ENCODE peak calls at places on chromosomes 3 and 15, in eight cellular contexts. J, U, G, F, W, P, T and Y are unnamed samples.

GRCh38 chr3:64444619-64445317 is 219.5 kb upstream of the PRICKLE2 start:
- DNase-seq in G (no peak), J (no peak), F (no peak), U (no peak), W (no peak), P (no peak), T (no peak), Y (no peak)

GRCh38 chr3:66121288-66121687 is 82.6 kb upstream of the MAGI1 start:
- DNase-seq in G (no peak), U (no peak), T (no peak), J (no peak), W (no peak), P (no peak), F (no peak), Y (no peak)

GRCh38 chr15:79887054-79887453 is 9.8 kb downstream of the MTHFS start:
- DNase-seq in W (no peak), J (no peak), F (no peak), P (no peak), U (no peak), T (no peak), G (no peak), Y (no peak)

GRCh38 chr3:36923981-36924747 is 20.7 kb downstream of the TRANK1 start:
- DNase-seq in F (no peak), G (no peak), P (no peak), T (no peak), J (no peak), U (no peak), W (no peak), Y (no peak)

GRCh38 chr3:139447486-139447885 is 28.8 kb downstream of the RBP2 start:
- DNase-seq in P (no peak), W (no peak), F (no peak), G (no peak), T (no peak), U (no peak), J (no peak), Y (no peak)

GRCh38 chr15:47135279-47135678 is 582.0 kb upstream of the SEMA6D start:
- DNase-seq in T (no peak), P (no peak), J (no peak), W (no peak), G (no peak), U (no peak), F (no peak), Y (no peak)

GRCh38 chr3:146974001-146974400 is 368.9 kb upstream of the PLSCR5 start:
- DNase-seq in P (no peak), U (no peak), J (no peak), F (no peak), G (no peak), T (no peak), W (no peak), Y (no peak)

GRCh38 chr3:185397676-185398075 is 34.7 kb downstream of the MAP3K13 start:
- DNase-seq in F (no peak), J (peak; percentile 20), T (no peak), P (no peak), G (no peak), W (no peak), U (no peak), Y (no peak)

GRCh38 chr3:27353221-27353620 is 16.0 kb downstream of the NEK10 start:
- DNase-seq in J (no peak), U (no peak), F (no peak), W (no peak), T (no peak), P (no peak), G (no peak), Y (no peak)

GRCh38 chr3:43388909-43389308 is 102.6 kb downstream of the SNRK start:
- DNase-seq in F (no peak), J (no peak), W (no peak), G (no peak), P (no peak), U (no peak), T (no peak), Y (no peak)

GRCh38 chr3:98972155-98972554 is 70.7 kb upstream of the DCBLD2 start:
- DNase-seq in J (peak; percentile 12), T (no peak), W (peak; percentile 96), G (no peak), F (no peak), P (peak; percentile 62), U (no peak), Y (no peak)

GRCh38 chr3:58581328-58582091 is 4.3 kb upstream of the FAM107A start:
- DNase-seq in G (no peak), W (no peak), J (no peak), U (no peak), T (no peak), P (no peak), F (no peak), Y (no peak)

GRCh38 chr3:143895805-143896204 is 47.5 kb upstream of the SLC9A9 start:
- DNase-seq in U (no peak), W (no peak), J (no peak), T (no peak), F (no peak), P (no peak), G (peak; percentile 28), Y (no peak)

GRCh38 chr3:146133436-146133835 is 27.5 kb downstream of the PLOD2 start:
- DNase-seq in W (no peak), U (no peak), F (no peak), P (no peak), J (no peak), T (no peak), G (no peak), Y (no peak)

GRCh38 chr3:15899438-15899837 is 101.7 kb upstream of the ANKRD28 start:
- DNase-seq in W (peak; percentile 69), P (peak; percentile 8), J (no peak), F (no peak), G (no peak), T (no peak), U (no peak), Y (no peak)

GRCh38 chr3:51786247-51786646 is 7.2 kb upstream of the IQCF6 start:
- DNase-seq in J (no peak), U (no peak), P (no peak), W (no peak), T (no peak), F (no peak), G (no peak), Y (no peak)

GRCh38 chr3:19934098-19934566 is at the start of gene EFHB:
- DNase-seq in J (no peak), F (no peak), G (no peak), T (no peak), U (peak; percentile 62), W (peak; percentile 15), P (no peak), Y (no peak)

GRCh38 chr3:136142592-136142991 is 53.5 kb downstream of the MSL2 start:
- DNase-seq in J (no peak), G (no peak), F (no peak), P (peak; percentile 43), W (peak; percentile 55), T (no peak), U (no peak), Y (no peak)

GRCh38 chr15:39583586-39584265 is 2.8 kb downstream of the THBS1 start:
- DNase-seq in F (no peak), T (no peak), G (peak; percentile 37), P (peak; percentile 63), W (no peak), U (no peak), J (no peak), Y (no peak)
- TF ChIP-seq CTCF in F (no peak), T (peak; percentile 25), G (peak; percentile 36), P (peak; percentile 39), W (peak; percentile 60), U (peak; percentile 70), J (peak; percentile 41), Y (no peak)

DNA sequence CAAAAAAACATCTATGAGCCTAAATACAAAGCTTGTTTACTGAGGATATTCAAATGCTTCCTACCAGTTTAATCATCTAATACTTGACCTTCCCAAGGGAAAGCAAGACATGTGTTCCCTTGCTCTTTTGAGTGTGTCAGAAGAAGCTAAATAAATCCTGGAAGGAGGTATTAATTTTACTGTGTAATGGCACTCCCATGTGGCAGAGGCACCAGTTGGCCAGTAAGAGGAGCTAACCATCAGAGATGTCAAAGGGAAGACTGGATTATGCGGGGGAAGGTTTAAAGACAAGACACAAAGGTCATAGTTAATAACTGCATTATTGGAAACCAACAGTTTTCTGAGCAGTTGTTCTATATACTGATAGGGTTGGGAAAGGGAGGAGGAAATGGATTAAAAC is 125.1 kb downstream of the SUCLG2 start:
- DNase-seq in F (no peak), J (no peak), G (no peak), U (no peak), T (no peak), P (no peak), W (no peak), Y (no peak)
- TF ChIP-seq CTCF in F (no peak), J (no peak), G (no peak), U (no peak), T (no peak), P (no peak), W (peak; percentile 21), Y (no peak)

DNA sequence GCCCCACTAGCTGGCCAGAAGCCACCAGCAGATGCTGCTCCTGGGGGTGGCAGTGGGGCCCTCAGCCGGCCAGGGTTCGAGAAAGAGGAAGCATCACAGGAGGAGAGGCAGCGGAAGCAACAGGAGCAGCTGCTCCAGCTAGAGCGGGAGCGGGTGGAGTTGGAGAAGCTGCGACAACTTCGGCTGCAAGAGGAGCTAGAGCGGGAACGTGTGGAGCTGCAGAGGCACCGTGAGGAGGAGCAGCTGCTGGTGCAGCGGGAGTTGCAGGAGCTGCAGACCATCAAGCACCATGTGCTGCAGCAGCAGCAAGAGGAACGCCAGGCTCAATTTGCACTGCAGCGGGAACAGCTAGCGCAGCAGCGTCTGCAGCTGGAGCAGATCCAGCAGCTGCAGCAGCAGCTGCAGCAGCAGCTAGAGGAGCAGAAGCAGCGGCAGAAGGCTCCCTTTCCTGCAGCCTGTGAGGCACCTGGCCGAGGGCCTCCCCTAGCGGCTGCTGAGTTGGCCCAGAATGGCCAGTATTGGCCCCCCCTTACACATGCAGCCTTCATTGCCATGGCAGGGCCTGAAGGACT is 17.5 kb upstream of the APEH start:
- DNase-seq in T (no peak), W (no peak), U (no peak), G (no peak), F (no peak), P (no peak), J (no peak), Y (no peak)
- TF ChIP-seq CTCF in T (no peak), W (peak; percentile 31), U (no peak), G (peak; percentile 8), F (no peak), P (peak; percentile 24), J (no peak), Y (no peak)

GRCh38 chr15:68075764-68076385 is 21.8 kb downstream of the PIAS1 start:
- DNase-seq in W (no peak), J (no peak), U (no peak), P (no peak), G (no peak), F (no peak), T (no peak), Y (no peak)
- TF ChIP-seq CTCF in W (no peak), J (no peak), U (no peak), P (no peak), G (no peak), F (no peak), T (no peak), Y (no peak)

DNA sequence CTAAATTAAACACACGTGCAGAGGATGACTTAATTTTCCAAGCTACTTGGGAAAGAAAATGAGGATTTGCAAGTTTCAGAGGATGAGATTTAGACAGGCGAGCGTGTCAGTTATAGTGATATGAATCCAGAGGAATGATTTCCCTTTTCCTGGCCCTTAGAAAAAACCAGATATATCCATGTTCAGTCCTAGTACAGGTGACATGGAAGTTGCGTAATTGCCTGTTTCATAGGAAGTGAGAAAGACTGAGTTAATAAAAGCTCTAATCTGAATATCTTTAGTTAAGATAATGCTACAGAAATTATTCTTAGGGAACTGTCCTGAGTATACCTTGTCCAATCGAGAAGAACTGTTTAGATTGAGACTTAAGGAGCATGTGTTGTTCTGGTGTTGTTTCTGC is 490.5 kb downstream of the ZNF385D start:
- DNase-seq in J (no peak), G (no peak), T (no peak), F (no peak), W (no peak), P (no peak), U (no peak), Y (no peak)
- TF ChIP-seq CTCF in J (no peak), G (no peak), T (no peak), F (no peak), W (no peak), P (no peak), U (no peak), Y (no peak)